ENCODE peak calls at places on chromosomes 12 and 14, in four cellular contexts. R is T-helper 9 cell, S is NCI-H146, E is LoVo. Q is an unnamed sample.

GRCh38 chr12:30420561-30420960 is 275.1 kb downstream of the IPO8 start:
- DNase-seq in S (no peak), E (no peak), R (no peak), Q (no peak)

GRCh38 chr14:68630611-68631013 is 162.3 kb downstream of the ZFP36L1 start:
- DNase-seq in E (no peak), R (no peak), S (no peak), Q (no peak)

GRCh38 chr12:42213023-42213422 is 25.0 kb downstream of the YAF2 start:
- DNase-seq in S (peak), R (no peak), E (peak), Q (no peak)

GRCh38 chr12:27673285-27673684 is 23.0 kb upstream of the REP15 start:
- DNase-seq in S (no peak), R (no peak), E (no peak), Q (no peak)

GRCh38 chr12:116009805-116010204 is 267.7 kb downstream of the MED13L start:
- DNase-seq in R (no peak), E (no peak), S (no peak), Q (no peak)

GRCh38 chr12:122031342-122032216 is 9.9 kb downstream of the BCL7A start:
- DNase-seq in R (peak), E (peak), S (no peak), Q (no peak)

GRCh38 chr12:56724660-56724988 is 475 bp downstream of the NACA start:
- DNase-seq in E (no peak), R (no peak), S (no peak), Q (no peak)

GRCh38 chr12:6338955-6339761 is 2.7 kb downstream of the TNFRSF1A start:
- DNase-seq in S (no peak), E (no peak), R (no peak), Q (no peak)

GRCh38 chr12:57838594-57839302 is 7.8 kb downstream of the CTDSP2 start:
- DNase-seq in S (no peak), R (no peak), E (no peak), Q (no peak)

GRCh38 chr14:65745396-65746190 is 333.1 kb downstream of the FUT8 start:
- DNase-seq in R (no peak), E (no peak), S (no peak), Q (no peak)

GRCh38 chr14:92930737-92931602 is 8.0 kb downstream of the CHGA start:
- DNase-seq in E (no peak), S (no peak), R (no peak), Q (no peak)

GRCh38 chr12:30067156-30067555 is 283.4 kb upstream of the TMTC1 start:
- DNase-seq in E (no peak), R (no peak), S (no peak), Q (no peak)

GRCh38 chr12:86551146-86551571 is 295.0 kb upstream of the MGAT4C start:
- DNase-seq in E (no peak), S (no peak), R (no peak), Q (no peak)

GRCh38 chr12:49969027-49969426 is 3.7 kb upstream of the AQP6 start:
- DNase-seq in R (no peak), E (no peak), S (no peak), Q (no peak)

GRCh38 chr12:9813821-9814798 is 13.2 kb upstream of the KLRF1 start:
- DNase-seq in S (peak), R (peak), E (peak), Q (peak)

GRCh38 chr14:101727611-101728010 is 33.9 kb upstream of the PPP2R5C start:
- DNase-seq in E (no peak), R (no peak), S (no peak), Q (no peak)

GRCh38 chr12:84807249-84807648 is 105.3 kb downstream of the SLC6A15 start:
- DNase-seq in E (no peak), S (no peak), R (no peak), Q (no peak)

Q was measured in breast epithelium.